ENCODE peak calls at places on chromosomes 3 and 15, in ten cellular contexts. One of them, this sample, is unnamed.

GRCh38 chr3:182814419-182815160 is 21.3 kb downstream of the ATP11B start:
- DNase-seq in NB4: no peak
- DNase-seq in endothelial cell of umbilical vein: no peak
- DNase-seq in ovary: no peak
- DNase-seq in HCT116: no peak
- DNase-seq in Peyer's patch: no peak
- DNase-seq in A549: no peak
- DNase-seq in heart left ventricle: no peak
- DNase-seq in HepG2: no peak
- DNase-seq in GM12878: no peak
- DNase-seq in this sample: no peak

GRCh38 chr15:73156431-73157191 is 104.3 kb downstream of the NEO1 start:
- DNase-seq in endothelial cell of umbilical vein: no peak
- DNase-seq in NB4: peak
- DNase-seq in heart left ventricle: no peak
- DNase-seq in A549: no peak
- DNase-seq in HepG2: no peak
- DNase-seq in Peyer's patch: no peak
- DNase-seq in GM12878: no peak
- DNase-seq in HCT116: no peak
- DNase-seq in ovary: no peak
- DNase-seq in this sample: no peak

GRCh38 chr15:38440353-38441129 is 13.4 kb upstream of the FAM98B start:
- DNase-seq in GM12878: peak
- DNase-seq in Peyer's patch: peak
- DNase-seq in NB4: peak
- DNase-seq in HepG2: peak
- DNase-seq in endothelial cell of umbilical vein: peak
- DNase-seq in ovary: peak
- DNase-seq in A549: peak
- DNase-seq in HCT116: peak
- DNase-seq in heart left ventricle: peak
- DNase-seq in this sample: no peak

GRCh38 chr3:171824076-171824475 is 13.8 kb upstream of the PLD1 start:
- DNase-seq in ovary: no peak
- DNase-seq in endothelial cell of umbilical vein: no peak
- DNase-seq in heart left ventricle: no peak
- DNase-seq in HepG2: no peak
- DNase-seq in A549: no peak
- DNase-seq in GM12878: no peak
- DNase-seq in NB4: peak
- DNase-seq in Peyer's patch: no peak
- DNase-seq in HCT116: no peak
- DNase-seq in this sample: no peak

GRCh38 chr3:139427283-139428060 is 38.0 kb upstream of the COPB2 start:
- DNase-seq in ovary: no peak
- DNase-seq in heart left ventricle: no peak
- DNase-seq in HCT116: peak
- DNase-seq in NB4: peak
- DNase-seq in endothelial cell of umbilical vein: peak
- DNase-seq in Peyer's patch: no peak
- DNase-seq in A549: peak
- DNase-seq in HepG2: peak
- DNase-seq in GM12878: peak
- DNase-seq in this sample: no peak

GRCh38 chr15:90405208-90405607 is 17.2 kb downstream of the IQGAP1 start:
- DNase-seq in Peyer's patch: no peak
- DNase-seq in NB4: no peak
- DNase-seq in HepG2: no peak
- DNase-seq in ovary: no peak
- DNase-seq in GM12878: no peak
- DNase-seq in endothelial cell of umbilical vein: no peak
- DNase-seq in HCT116: no peak
- DNase-seq in heart left ventricle: no peak
- DNase-seq in A549: no peak
- DNase-seq in this sample: no peak

GRCh38 chr15:65824031-65824743 is 32.1 kb upstream of the DENND4A start:
- DNase-seq in HepG2: peak
- DNase-seq in NB4: peak
- DNase-seq in heart left ventricle: peak
- DNase-seq in endothelial cell of umbilical vein: peak
- DNase-seq in ovary: no peak
- DNase-seq in Peyer's patch: peak
- DNase-seq in HCT116: peak
- DNase-seq in A549: peak
- DNase-seq in GM12878: no peak
- DNase-seq in this sample: peak

GRCh38 chr3:42663581-42664442 is 10.3 kb downstream of the ZBTB47 start:
- DNase-seq in heart left ventricle: peak
- DNase-seq in HepG2: no peak
- DNase-seq in endothelial cell of umbilical vein: no peak
- DNase-seq in GM12878: no peak
- DNase-seq in HCT116: no peak
- DNase-seq in A549: no peak
- DNase-seq in NB4: no peak
- DNase-seq in ovary: no peak
- DNase-seq in Peyer's patch: peak
- DNase-seq in this sample: peak

GRCh38 chr15:40118473-40118872 is 9.8 kb upstream of the BMF start:
- DNase-seq in heart left ventricle: no peak
- DNase-seq in GM12878: no peak
- DNase-seq in HCT116: no peak
- DNase-seq in A549: no peak
- DNase-seq in Peyer's patch: peak
- DNase-seq in ovary: no peak
- DNase-seq in endothelial cell of umbilical vein: no peak
- DNase-seq in HepG2: no peak
- DNase-seq in NB4: no peak
- DNase-seq in this sample: no peak

GRCh38 chr3:104763007-104763406 is 603.7 kb upstream of the ALCAM start:
- DNase-seq in HCT116: no peak
- DNase-seq in NB4: no peak
- DNase-seq in A549: no peak
- DNase-seq in HepG2: no peak
- DNase-seq in Peyer's patch: no peak
- DNase-seq in ovary: no peak
- DNase-seq in heart left ventricle: no peak
- DNase-seq in GM12878: no peak
- DNase-seq in endothelial cell of umbilical vein: peak
- DNase-seq in this sample: no peak

GRCh38 chr15:29812384-29812694 is 9.9 kb downstream of the TJP1 start:
- DNase-seq in endothelial cell of umbilical vein: peak
- DNase-seq in A549: no peak
- DNase-seq in GM12878: no peak
- DNase-seq in NB4: no peak
- DNase-seq in ovary: no peak
- DNase-seq in Peyer's patch: no peak
- DNase-seq in HepG2: no peak
- DNase-seq in HCT116: no peak
- DNase-seq in heart left ventricle: no peak
- DNase-seq in this sample: no peak

GRCh38 chr3:58857423-58857822 is 190.8 kb upstream of the FAM3D start:
- DNase-seq in NB4: no peak
- DNase-seq in ovary: no peak
- DNase-seq in GM12878: no peak
- DNase-seq in endothelial cell of umbilical vein: no peak
- DNase-seq in HCT116: no peak
- DNase-seq in heart left ventricle: no peak
- DNase-seq in A549: no peak
- DNase-seq in Peyer's patch: no peak
- DNase-seq in HepG2: no peak
- DNase-seq in this sample: no peak

GRCh38 chr3:123246846-123247245 is 45.1 kb downstream of the SEC22A start:
- DNase-seq in HepG2: no peak
- DNase-seq in HCT116: no peak
- DNase-seq in heart left ventricle: no peak
- DNase-seq in A549: no peak
- DNase-seq in endothelial cell of umbilical vein: peak
- DNase-seq in NB4: no peak
- DNase-seq in GM12878: no peak
- DNase-seq in Peyer's patch: no peak
- DNase-seq in ovary: no peak
- DNase-seq in this sample: no peak

GRCh38 chr15:82749951-82750830 is 40.5 kb upstream of the AP3B2 start:
- DNase-seq in GM12878: peak
- DNase-seq in A549: peak
- DNase-seq in ovary: peak
- DNase-seq in HepG2: peak
- DNase-seq in HCT116: peak
- DNase-seq in endothelial cell of umbilical vein: peak
- DNase-seq in NB4: peak
- DNase-seq in heart left ventricle: peak
- DNase-seq in Peyer's patch: peak
- DNase-seq in this sample: peak
- TF ChIP-seq POLR2A in GM12878: peak
- TF ChIP-seq POLR2A in A549: peak
- TF ChIP-seq POLR2A in ovary: peak
- TF ChIP-seq POLR2A in HepG2: peak
- TF ChIP-seq POLR2A in HCT116: no peak
- TF ChIP-seq POLR2A in endothelial cell of umbilical vein: peak
- TF ChIP-seq POLR2A in NB4: peak
- TF ChIP-seq POLR2A in heart left ventricle: no peak
- TF ChIP-seq POLR2A in Peyer's patch: peak
- TF ChIP-seq POLR2A in this sample: no peak

GRCh38 chr3:160403028-160403545 is 3.6 kb downstream of the SMC4 start:
- DNase-seq in NB4: no peak
- DNase-seq in HepG2: no peak
- DNase-seq in endothelial cell of umbilical vein: peak
- DNase-seq in Peyer's patch: no peak
- DNase-seq in ovary: no peak
- DNase-seq in HCT116: no peak
- DNase-seq in A549: no peak
- DNase-seq in heart left ventricle: no peak
- DNase-seq in GM12878: no peak
- DNase-seq in this sample: no peak
- H3K4me3 ChIP-seq in NB4: peak
- H3K4me3 ChIP-seq in HepG2: peak
- H3K4me3 ChIP-seq in endothelial cell of umbilical vein: peak
- H3K4me3 ChIP-seq in Peyer's patch: no peak
- H3K4me3 ChIP-seq in ovary: no peak
- H3K4me3 ChIP-seq in HCT116: no peak
- H3K4me3 ChIP-seq in A549: peak
- H3K4me3 ChIP-seq in heart left ventricle: no peak
- H3K4me3 ChIP-seq in GM12878: peak
- H3K4me3 ChIP-seq in this sample: no peak

GRCh38 chr3:127001486-127002194 is 18.7 kb downstream of the PLXNA1 start:
- DNase-seq in Peyer's patch: no peak
- DNase-seq in heart left ventricle: no peak
- DNase-seq in A549: no peak
- DNase-seq in endothelial cell of umbilical vein: no peak
- DNase-seq in NB4: no peak
- DNase-seq in GM12878: no peak
- DNase-seq in ovary: no peak
- DNase-seq in HepG2: no peak
- DNase-seq in HCT116: no peak
- DNase-seq in this sample: no peak
- TF ChIP-seq POLR2A in Peyer's patch: no peak
- TF ChIP-seq POLR2A in heart left ventricle: no peak
- TF ChIP-seq POLR2A in A549: no peak
- TF ChIP-seq POLR2A in endothelial cell of umbilical vein: no peak
- TF ChIP-seq POLR2A in NB4: no peak
- TF ChIP-seq POLR2A in GM12878: no peak
- TF ChIP-seq POLR2A in ovary: no peak
- TF ChIP-seq POLR2A in HepG2: no peak
- TF ChIP-seq POLR2A in HCT116: no peak
- TF ChIP-seq POLR2A in this sample: no peak

GRCh38 chr3:48695113-48695753 is 9.5 kb upstream of the NCKIPSD start:
- DNase-seq in heart left ventricle: peak
- DNase-seq in GM12878: no peak
- DNase-seq in HepG2: no peak
- DNase-seq in NB4: no peak
- DNase-seq in endothelial cell of umbilical vein: peak
- DNase-seq in HCT116: no peak
- DNase-seq in Peyer's patch: peak
- DNase-seq in A549: no peak
- DNase-seq in ovary: peak
- DNase-seq in this sample: peak
- H3K4me3 ChIP-seq in heart left ventricle: no peak
- H3K4me3 ChIP-seq in GM12878: no peak
- H3K4me3 ChIP-seq in HepG2: no peak
- H3K4me3 ChIP-seq in NB4: no peak
- H3K4me3 ChIP-seq in endothelial cell of umbilical vein: no peak
- H3K4me3 ChIP-seq in HCT116: peak
- H3K4me3 ChIP-seq in Peyer's patch: peak
- H3K4me3 ChIP-seq in A549: no peak
- H3K4me3 ChIP-seq in ovary: peak
- H3K4me3 ChIP-seq in this sample: peak

DNA sequence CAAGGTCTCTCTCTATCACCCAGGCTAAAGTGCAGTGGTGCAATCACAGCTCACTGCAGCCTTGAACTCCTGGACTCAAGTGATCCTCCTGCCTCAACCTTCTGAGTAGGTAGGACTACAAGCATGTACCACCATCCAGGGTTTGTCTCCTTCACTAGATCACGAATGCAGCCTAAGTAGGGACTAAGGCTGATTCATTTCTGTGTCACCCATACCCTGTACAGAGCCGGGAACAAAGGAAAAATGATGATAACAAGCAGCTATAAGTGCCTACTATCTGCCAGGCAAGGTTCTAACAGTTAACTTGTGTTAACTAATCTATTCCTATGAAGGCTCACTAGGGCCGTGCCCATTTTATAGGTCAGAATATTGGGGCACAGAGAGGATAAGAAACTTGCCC is 6.9 kb downstream of the TMEM40 start:
- DNase-seq in HepG2: no peak
- DNase-seq in GM12878: no peak
- DNase-seq in HCT116: no peak
- DNase-seq in NB4: no peak
- DNase-seq in heart left ventricle: no peak
- DNase-seq in ovary: no peak
- DNase-seq in A549: no peak
- DNase-seq in Peyer's patch: no peak
- DNase-seq in endothelial cell of umbilical vein: no peak
- DNase-seq in this sample: no peak
- TF ChIP-seq POLR2A in HepG2: no peak
- TF ChIP-seq POLR2A in GM12878: no peak
- TF ChIP-seq POLR2A in HCT116: no peak
- TF ChIP-seq POLR2A in NB4: no peak
- TF ChIP-seq POLR2A in heart left ventricle: no peak
- TF ChIP-seq POLR2A in ovary: no peak
- TF ChIP-seq POLR2A in A549: no peak
- TF ChIP-seq POLR2A in Peyer's patch: no peak
- TF ChIP-seq POLR2A in endothelial cell of umbilical vein: no peak
- TF ChIP-seq POLR2A in this sample: no peak

GRCh38 chr3:197555281-197556261 is at the start of gene BDH1:
- DNase-seq in Peyer's patch: peak
- DNase-seq in ovary: peak
- DNase-seq in HCT116: no peak
- DNase-seq in HepG2: no peak
- DNase-seq in endothelial cell of umbilical vein: peak
- DNase-seq in NB4: peak
- DNase-seq in A549: no peak
- DNase-seq in heart left ventricle: no peak
- DNase-seq in GM12878: no peak
- DNase-seq in this sample: no peak
- H3K4me3 ChIP-seq in Peyer's patch: peak
- H3K4me3 ChIP-seq in ovary: peak
- H3K4me3 ChIP-seq in HCT116: peak
- H3K4me3 ChIP-seq in HepG2: no peak
- H3K4me3 ChIP-seq in endothelial cell of umbilical vein: peak
- H3K4me3 ChIP-seq in NB4: peak
- H3K4me3 ChIP-seq in A549: peak
- H3K4me3 ChIP-seq in heart left ventricle: peak
- H3K4me3 ChIP-seq in GM12878: peak
- H3K4me3 ChIP-seq in this sample: peak